ENCODE peak calls at places on chromosomes 7 and 10, in ten cellular contexts. B is activated CD8-positive, alpha-beta T cell treated with anti-CD3 and anti-CD28 coated beads for 36 hours; C is right lobe of liver; R is osteocyte; K is adrenal gland; V is HFF-Myc; Y is DND-41; G is fibroblast of mammary gland; L is GM12865; F is GM13977. W is an unnamed sample.

GRCh38 chr10:72720814-72721665 is 29.1 kb downstream of the MCU start:
- DNase-seq in B (no peak), C (no peak), R (no peak), K (no peak), V (no peak), Y (no peak), G (no peak), L (no peak), F (no peak), W (peak)

GRCh38 chr7:2011266-2012043 is 221.3 kb downstream of the MAD1L1 start:
- DNase-seq in B (no peak), C (peak), R (no peak), K (no peak), V (no peak), Y (peak), G (no peak), L (no peak), F (no peak), W (no peak)

GRCh38 chr10:50275650-50276235 is 24.4 kb upstream of the ASAH2 start:
- DNase-seq in B (peak), C (peak), R (no peak), K (peak), V (no peak), Y (peak), G (peak), L (peak), F (peak), W (peak)

GRCh38 chr10:52632591-52632990 is 140.0 kb downstream of the MBL2 start:
- DNase-seq in B (no peak), C (no peak), R (no peak), K (no peak), V (no peak), Y (no peak), G (no peak), L (no peak), F (no peak), W (no peak)

GRCh38 chr7:826230-826905 is 5.9 kb upstream of the SUN1 start:
- DNase-seq in B (no peak), C (peak), R (no peak), K (no peak), V (no peak), Y (no peak), G (peak), L (no peak), F (no peak), W (no peak)

GRCh38 chr7:86968618-86969017 is 90.8 kb downstream of the ELAPOR2 start:
- DNase-seq in B (no peak), C (no peak), R (no peak), K (no peak), V (peak), Y (no peak), G (peak), L (no peak), F (no peak), W (no peak)

GRCh38 chr10:133030791-133031190 is 56.9 kb upstream of the ADGRA1 start:
- DNase-seq in B (no peak), C (no peak), R (no peak), K (no peak), V (no peak), Y (no peak), G (no peak), L (no peak), F (no peak), W (no peak)

GRCh38 chr10:73655990-73656298 is at the start of gene SYNPO2L:
- DNase-seq in B (no peak), C (no peak), R (no peak), K (no peak), V (no peak), Y (no peak), G (no peak), L (no peak), F (no peak), W (no peak)

GRCh38 chr10:36612436-36612835 is 513.0 kb upstream of the ANKRD30A start:
- DNase-seq in B (no peak), C (no peak), R (no peak), K (no peak), V (no peak), Y (no peak), G (no peak), L (no peak), F (no peak), W (no peak)

GRCh38 chr10:99329238-99329890 is at the start of gene CNNM1:
- DNase-seq in B (peak), C (peak), R (peak), K (peak), V (no peak), Y (no peak), G (peak), L (no peak), F (peak), W (peak)

GRCh38 chr7:80681272-80681885 is 42.9 kb downstream of the CD36 start:
- DNase-seq in B (no peak), C (no peak), R (no peak), K (no peak), V (peak), Y (no peak), G (peak), L (peak), F (peak), W (peak)

GRCh38 chr10:119602241-119603095 is 5.7 kb upstream of the TIAL1 start:
- DNase-seq in B (peak), C (no peak), R (peak), K (peak), V (no peak), Y (peak), G (peak), L (peak), F (peak), W (peak)

GRCh38 chr7:88432321-88432720 is 125.6 kb upstream of the STEAP4 start:
- DNase-seq in B (no peak), C (no peak), R (no peak), K (no peak), V (no peak), Y (no peak), G (no peak), L (no peak), F (no peak), W (no peak)

GRCh38 chr7:92281031-92281430 is 35.3 kb downstream of the ANKIB1 start:
- DNase-seq in B (no peak), C (no peak), R (no peak), K (no peak), V (no peak), Y (no peak), G (no peak), L (no peak), F (no peak), W (no peak)

GRCh38 chr10:130194194-130194990 is 58.2 kb downstream of the GLRX3 start:
- DNase-seq in B (no peak), C (no peak), R (no peak), K (no peak), V (no peak), Y (no peak), G (no peak), L (no peak), F (no peak), W (no peak)

GRCh38 chr7:142890838-142891485 is 5.4 kb upstream of the TRPV6 start:
- DNase-seq in B (no peak), C (no peak), R (no peak), K (peak), V (no peak), Y (no peak), G (no peak), L (no peak), F (no peak), W (no peak)

GRCh38 chr7:29806131-29806792 is at the start of gene WIPF3:
- DNase-seq in B (peak), C (peak), R (no peak), K (peak), V (no peak), Y (no peak), G (no peak), L (no peak), F (peak), W (peak)

GRCh38 chr10:36489928-36490279 is 635.5 kb upstream of the ANKRD30A start:
- DNase-seq in B (no peak), C (no peak), R (no peak), K (no peak), V (no peak), Y (no peak), G (peak), L (no peak), F (no peak), W (peak)

GRCh38 chr7:158413962-158414961 is 173.4 kb downstream of the PTPRN2 start:
- DNase-seq in B (no peak), C (no peak), R (no peak), K (no peak), V (no peak), Y (no peak), G (peak), L (no peak), F (no peak), W (peak)

GRCh38 chr10:16386855-16387254 is 50.0 kb upstream of the PTER start:
- DNase-seq in B (no peak), C (no peak), R (no peak), K (no peak), V (no peak), Y (no peak), G (no peak), L (no peak), F (no peak), W (no peak)

GRCh38 chr7:3683886-3684539 is 383.0 kb downstream of the SDK1 start:
- DNase-seq in B (no peak), C (no peak), R (no peak), K (no peak), V (no peak), Y (no peak), G (no peak), L (no peak), F (no peak), W (no peak)

GRCh38 chr7:40761757-40762342 is 627.0 kb downstream of the SUGCT start:
- DNase-seq in B (no peak), C (no peak), R (no peak), K (no peak), V (no peak), Y (no peak), G (peak), L (no peak), F (no peak), W (peak)
- TF ChIP-seq CTCF in B (no peak), C (no peak), R (peak), K (no peak), V (no peak), Y (peak), G (no peak), L (no peak), F (no peak), W (peak)

DNA sequence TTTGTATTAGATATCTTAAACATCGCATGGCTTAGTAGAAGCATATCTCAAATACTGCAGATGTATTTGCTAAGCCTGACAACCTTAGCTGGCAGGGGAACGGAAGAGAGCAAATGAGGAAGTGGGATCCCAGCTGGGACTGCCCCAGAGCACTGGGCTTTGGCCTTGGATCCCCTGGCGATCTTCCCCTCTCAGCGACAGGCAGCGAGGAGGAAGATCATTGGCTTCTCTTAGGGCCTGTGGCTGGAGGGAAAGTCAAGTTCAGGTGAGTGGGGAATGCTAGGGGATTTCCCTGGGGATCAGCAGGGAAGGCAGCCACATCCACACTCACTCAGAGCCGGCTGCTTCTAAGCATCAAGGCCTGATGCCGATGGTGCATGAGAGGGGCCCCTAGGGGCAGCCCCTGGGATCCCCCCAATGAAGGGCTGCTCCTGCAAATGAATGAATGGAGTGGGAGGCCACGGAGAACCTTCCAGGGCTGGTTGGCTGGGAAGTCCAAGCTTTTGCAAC is 42.0 kb downstream of the LYZL2 start:
- DNase-seq in B (no peak), C (peak), R (no peak), K (peak), V (no peak), Y (no peak), G (no peak), L (peak), F (peak), W (peak)
- TF ChIP-seq CTCF in B (no peak), C (no peak), R (no peak), K (no peak), V (no peak), Y (no peak), G (no peak), L (no peak), F (peak), W (no peak)

DNA sequence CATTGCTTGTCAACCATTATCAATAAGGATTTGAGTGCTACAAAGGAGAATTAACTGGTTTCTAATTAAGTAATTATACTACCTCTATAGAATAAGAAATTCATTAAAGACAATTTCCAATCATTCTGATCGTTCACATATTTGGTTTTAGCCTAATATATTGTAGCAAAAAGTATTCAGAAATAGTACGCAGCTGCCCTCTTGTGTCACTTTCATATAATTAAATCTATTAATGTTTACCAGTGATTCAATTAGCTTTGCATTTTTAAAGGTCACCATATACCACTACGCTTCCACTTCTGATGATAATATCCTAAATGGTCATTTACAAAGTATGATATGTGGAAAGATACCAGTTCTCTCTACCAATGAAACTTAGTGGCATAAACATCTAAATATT is 128.3 kb downstream of the NEBL start:
- DNase-seq in B (no peak), C (no peak), R (no peak), K (no peak), V (no peak), Y (no peak), G (peak), L (no peak), F (no peak), W (peak)
- TF ChIP-seq CTCF in B (no peak), C (peak), R (peak), K (peak), V (no peak), Y (peak), G (peak), L (no peak), F (no peak), W (no peak)

DNA sequence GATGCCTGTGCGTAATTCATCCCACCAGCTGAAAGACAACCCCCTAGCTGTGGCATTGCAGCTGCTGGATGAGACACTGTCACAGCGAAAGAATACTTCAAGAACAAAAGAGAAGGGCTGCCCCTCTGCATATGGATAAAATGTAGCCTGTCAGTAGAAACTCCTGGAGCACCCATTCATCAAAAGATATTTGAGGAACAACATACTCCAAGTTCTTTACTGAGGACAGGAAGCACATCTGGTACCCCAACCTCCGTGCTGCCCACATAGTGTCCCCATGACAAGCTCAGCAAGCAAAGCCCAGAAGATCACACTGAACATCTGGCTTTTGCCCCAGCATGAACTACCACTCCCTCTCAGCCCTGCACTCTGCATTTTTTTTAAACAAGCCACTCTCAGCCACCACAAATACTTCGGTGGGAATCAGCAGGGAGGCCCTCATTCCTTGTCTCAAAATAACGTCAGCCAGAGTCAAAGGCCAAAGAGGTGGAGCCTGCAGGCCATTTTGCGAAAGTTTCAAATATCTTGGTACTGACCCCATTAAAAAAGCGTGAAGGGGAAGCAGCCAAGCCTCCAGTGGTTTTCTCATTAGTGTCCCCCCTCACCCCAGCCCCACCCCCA is 1.7 kb downstream of the CREB3L2 start:
- DNase-seq in B (no peak), C (no peak), R (no peak), K (peak), V (peak), Y (peak), G (peak), L (peak), F (no peak), W (peak)
- TF ChIP-seq CTCF in B (no peak), C (no peak), R (peak), K (no peak), V (no peak), Y (no peak), G (no peak), L (no peak), F (no peak), W (peak)

GRCh38 chr7:42914009-42914725 is 2.3 kb upstream of the C7orf25 start:
- DNase-seq in B (peak), C (no peak), R (no peak), K (no peak), V (no peak), Y (no peak), G (peak), L (no peak), F (no peak), W (peak)

GRCh38 chr7:42914726-42915045 is 2.8 kb upstream of the C7orf25 start:
- DNase-seq in B (no peak), C (no peak), R (no peak), K (no peak), V (no peak), Y (no peak), G (no peak), L (no peak), F (no peak), W (peak)

GRCh38 chr7:42910306-42910705 is 1.6 kb downstream of the C7orf25 start:
- DNase-seq in B (no peak), C (no peak), R (no peak), K (no peak), V (no peak), Y (no peak), G (no peak), L (no peak), F (no peak), W (no peak)

GRCh38 chr7:42913591-42913990 is 1.7 kb upstream of the C7orf25 start:
- DNase-seq in B (peak), C (no peak), R (no peak), K (no peak), V (no peak), Y (no peak), G (no peak), L (no peak), F (peak), W (no peak)

GRCh38 chr7:42911482-42912447 is at the start of gene C7orf25:
- DNase-seq in B (peak), C (peak), R (peak), K (peak), V (peak), Y (peak), G (peak), L (peak), F (peak), W (peak)
- TF ChIP-seq CTCF in B (no peak), C (no peak), R (no peak), K (no peak), V (no peak), Y (no peak), G (no peak), L (no peak), F (no peak), W (no peak)

GRCh38 chr7:127629268-127629854 is 11.4 kb upstream of the PAX4 start:
- DNase-seq in B (peak), C (no peak), R (no peak), K (peak), V (no peak), Y (peak), G (no peak), L (peak), F (peak), W (peak)
- TF ChIP-seq CTCF in B (peak), C (peak), R (peak), K (no peak), V (peak), Y (peak), G (peak), L (peak), F (peak), W (peak)

DNA sequence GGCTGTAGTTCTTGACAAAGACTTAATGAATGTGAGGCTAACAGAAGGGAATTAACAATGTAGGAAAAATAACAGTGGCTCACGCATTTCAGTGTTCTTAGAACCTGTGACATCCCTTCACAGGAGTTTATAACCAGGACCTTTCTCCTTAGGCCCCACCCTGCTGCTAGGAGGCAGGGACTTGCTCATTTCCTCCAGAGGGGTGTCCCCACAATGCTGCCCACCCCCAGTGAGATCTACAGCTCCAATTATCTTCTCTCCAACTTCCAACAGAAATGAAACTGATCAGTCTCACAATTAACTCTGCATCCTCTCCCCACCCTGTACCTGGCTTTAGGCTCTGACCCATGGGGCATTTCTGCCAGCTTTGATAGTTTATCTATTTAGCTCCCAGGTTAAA is 64.9 kb downstream of the HERPUD2 start:
- DNase-seq in B (peak), C (no peak), R (no peak), K (no peak), V (no peak), Y (no peak), G (no peak), L (no peak), F (no peak), W (no peak)
- TF ChIP-seq CTCF in B (no peak), C (no peak), R (no peak), K (no peak), V (no peak), Y (no peak), G (no peak), L (no peak), F (no peak), W (no peak)

DNA sequence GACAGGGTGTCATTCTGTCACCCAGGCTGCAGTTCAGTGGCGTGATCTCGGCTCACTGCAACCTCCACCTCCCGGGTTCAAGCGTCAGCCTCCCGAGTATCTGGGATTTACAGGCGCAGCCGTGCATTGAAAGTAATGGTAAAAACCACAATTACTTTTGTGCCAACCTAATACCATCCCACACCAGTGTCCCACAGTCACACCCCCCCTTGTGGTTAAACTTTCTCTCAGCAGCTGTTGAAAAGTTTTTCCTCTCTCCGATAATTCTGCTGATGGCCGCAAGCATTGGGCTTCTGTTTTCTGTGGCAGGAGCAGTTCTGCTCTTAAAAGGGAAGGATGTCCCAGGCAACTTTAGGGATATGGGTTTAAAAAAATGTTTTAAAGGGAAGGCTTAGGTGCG is 6.6 kb upstream of the LAT2 start:
- DNase-seq in B (no peak), C (no peak), R (no peak), K (peak), V (no peak), Y (peak), G (peak), L (peak), F (no peak), W (peak)
- TF ChIP-seq CTCF in B (peak), C (peak), R (peak), K (peak), V (peak), Y (peak), G (peak), L (peak), F (peak), W (peak)

DNA sequence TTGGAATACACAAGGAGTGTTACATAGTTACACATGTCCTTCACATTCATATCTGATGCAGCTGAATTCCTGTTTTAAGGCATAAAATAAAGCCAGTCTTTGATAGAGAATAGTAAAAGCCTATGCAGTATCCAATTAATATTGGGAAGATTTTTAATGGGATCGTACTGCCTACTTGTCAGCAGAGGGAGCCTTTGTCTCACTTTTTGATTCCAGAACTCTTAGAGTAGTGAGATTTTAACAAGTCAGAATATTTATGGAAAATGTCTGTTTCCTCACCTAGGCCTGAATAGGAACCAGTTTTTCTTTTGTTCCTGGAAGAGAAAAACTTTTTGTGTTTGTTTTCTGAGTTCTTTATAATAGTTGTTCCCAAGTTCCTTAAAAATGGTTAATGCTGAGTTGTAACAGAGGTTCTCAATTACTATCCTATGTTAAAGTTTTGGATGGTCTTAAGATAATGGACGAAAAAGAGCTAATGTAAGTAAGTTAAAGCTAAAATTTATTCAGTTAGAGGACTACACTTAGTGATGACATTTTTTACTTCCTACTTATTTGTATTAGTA is 114.0 kb downstream of the BBS9 start:
- DNase-seq in B (no peak), C (no peak), R (no peak), K (no peak), V (no peak), Y (no peak), G (peak), L (peak), F (peak), W (peak)
- TF ChIP-seq CTCF in B (peak), C (peak), R (peak), K (peak), V (peak), Y (peak), G (peak), L (peak), F (peak), W (peak)